ENCODE peak calls at places on chromosomes 11 and 22, in nine cellular contexts. O is kidney epithelial cell; Q is GM13977; N is Daoy; F is stimulated activated CD8-positive, alpha-beta memory T cell treated with anti-CD3 and anti-CD28 coated beads, Interleukin-4, amount 100 ng/mL, for 1 hour; M is stimulated activated CD4-positive, alpha-beta T cell treated with anti-CD3 and anti-CD28 coated beads, Interleukin-2, amount 100 ng/mL, for 48 hours; J is GM10248; R is NCI-H1092 treated with DMSO at 0.1 percent for 48 hours; W is SJSA1. T is an unnamed sample.

GRCh38 chr11:34235189-34235588 is 122.6 kb downstream of the ABTB2 start:
- DNase-seq in R (no peak), J (no peak), Q (peak; percentile 27), M (no peak), N (no peak), W (no peak), O (no peak), F (no peak), T (no peak)

GRCh38 chr11:45354976-45355705 is 69.0 kb upstream of the SYT13 start:
- DNase-seq in O (peak; percentile 34), R (peak; percentile 92), M (peak; percentile 83), W (no peak), N (peak; percentile 83), J (peak; percentile 70), Q (peak; percentile 67), F (peak; percentile 72), T (peak; percentile 83)

GRCh38 chr22:49961601-49962011 is 1.0 kb downstream of the PIM3 start:
- DNase-seq in N (no peak), Q (peak; percentile 57), O (no peak), W (no peak), F (no peak), J (no peak), M (no peak), R (no peak), T (no peak)

GRCh38 chr11:44174846-44175245 is 79.4 kb downstream of the EXT2 start:
- DNase-seq in Q (no peak), N (no peak), W (no peak), R (no peak), F (no peak), O (no peak), M (no peak), J (no peak), T (no peak)

GRCh38 chr11:134272381-134273316 is 3.5 kb upstream of the GLB1L3 start:
- DNase-seq in W (no peak), M (no peak), N (no peak), O (no peak), F (no peak), R (peak; percentile 62), Q (no peak), J (no peak), T (no peak)

GRCh38 chr11:83284501-83285051 is 1.6 kb downstream of the CCDC90B start:
- DNase-seq in J (no peak), O (no peak), R (no peak), N (no peak), W (no peak), Q (no peak), F (no peak), M (no peak), T (no peak)

GRCh38 chr22:16838073-16838472 is 12.9 kb upstream of the XKR3 start:
- DNase-seq in J (no peak), W (no peak), R (no peak), Q (no peak), F (no peak), O (no peak), M (no peak), N (no peak), T (no peak)

GRCh38 chr22:19772673-19773469 is 12.3 kb downstream of the TBX1 start:
- DNase-seq in R (no peak), O (no peak), N (no peak), J (no peak), W (no peak), F (no peak), M (no peak), Q (no peak), T (no peak)

GRCh38 chr22:36985490-36985889 is 33.8 kb downstream of the TST start:
- DNase-seq in R (no peak), F (no peak), N (no peak), W (no peak), M (no peak), O (no peak), Q (no peak), J (no peak), T (no peak)

GRCh38 chr22:31647921-31648320 is 14.1 kb downstream of the PISD start:
- DNase-seq in O (no peak), N (no peak), F (no peak), W (no peak), M (no peak), J (no peak), R (no peak), Q (no peak), T (no peak)

GRCh38 chr11:28690746-28691145 is 582.6 kb downstream of the METTL15 start:
- DNase-seq in N (no peak), Q (no peak), M (no peak), F (no peak), J (no peak), O (no peak), W (no peak), R (no peak), T (no peak)

GRCh38 chr22:39519681-39520053 is 695 bp upstream of the ATF4 start:
- DNase-seq in R (peak; percentile 76), Q (no peak), F (no peak), N (peak; percentile 70), W (peak; percentile 70), J (peak; percentile 50), O (no peak), M (no peak), T (no peak)

GRCh38 chr22:38974170-38974825 is 7.8 kb upstream of the APOBEC3B start:
- DNase-seq in W (no peak), J (no peak), O (no peak), M (no peak), R (no peak), F (no peak), N (no peak), Q (no peak), T (no peak)

GRCh38 chr11:14625804-14626203 is 17.8 kb upstream of the PDE3B start:
- DNase-seq in W (no peak), R (no peak), F (no peak), Q (no peak), J (no peak), O (no peak), N (no peak), M (no peak), T (no peak)

GRCh38 chr11:79396674-79397073 is 44.2 kb downstream of the TENM4 start:
- DNase-seq in O (no peak), Q (no peak), N (peak; percentile 54), M (no peak), R (no peak), F (no peak), J (no peak), W (no peak), T (no peak)

GRCh38 chr11:62487698-62488551 is 58.7 kb downstream of the AHNAK start:
- DNase-seq in Q (no peak), M (no peak), O (no peak), W (no peak), F (no peak), N (no peak), J (no peak), R (peak; percentile 85), T (no peak)

GRCh38 chr11:109750964-109751363 is 329.0 kb downstream of the C11orf87 start:
- DNase-seq in M (no peak), R (no peak), O (no peak), J (no peak), F (no peak), N (no peak), W (no peak), Q (no peak), T (no peak)

GRCh38 chr11:86592659-86593451 is 79.6 kb downstream of the ME3 start:
- DNase-seq in N (peak; percentile 97), F (peak; percentile 28), R (peak; percentile 85), J (peak; percentile 68), W (peak; percentile 82), M (peak; percentile 90), O (peak; percentile 94), Q (peak; percentile 61), T (peak; percentile 57)

GRCh38 chr22:46748948-46749681 is 11.1 kb upstream of the CERK start:
- DNase-seq in W (peak; percentile 43), J (no peak), M (no peak), O (no peak), R (no peak), N (peak; percentile 57), F (no peak), Q (no peak), T (peak; percentile 66)

GRCh38 chr11:73203790-73204189 is 14.3 kb upstream of the P2RY2 start:
- DNase-seq in F (no peak), R (no peak), O (no peak), M (no peak), Q (no peak), J (no peak), W (no peak), N (no peak), T (no peak)